ENCODE peak calls at places on chromosomes 7 and 10, in seven cellular contexts. I, B, E, O, V, H and L are unnamed samples.

GRCh38 chr10:20971901-20972300 is 74.8 kb upstream of the NEBL start:
- DNase-seq in I (no peak), B (no peak), E (no peak), O (no peak), V (no peak), H (no peak), L (peak; percentile 17)

GRCh38 chr10:55989188-55989587 is 371.9 kb downstream of the ZWINT start:
- DNase-seq in I (no peak), B (no peak), E (no peak), O (no peak), V (no peak), H (no peak), L (no peak)

GRCh38 chr7:87139514-87139913 is 12.7 kb upstream of the DMTF1 start:
- DNase-seq in I (no peak), B (no peak), E (no peak), O (no peak), V (no peak), H (no peak), L (no peak)

GRCh38 chr10:111811515-111811914 is 372.1 kb downstream of the GPAM start:
- DNase-seq in I (no peak), B (no peak), E (no peak), O (no peak), V (no peak), H (no peak), L (no peak)

GRCh38 chr10:103843854-103844567 is 11.4 kb downstream of the SH3PXD2A start:
- DNase-seq in I (peak; percentile 90), B (peak; percentile 39), E (no peak), O (no peak), V (no peak), H (peak; percentile 52), L (no peak)

GRCh38 chr7:41162612-41163011 is 540.3 kb downstream of the INHBA start:
- DNase-seq in I (no peak), B (peak; percentile 75), E (no peak), O (no peak), V (no peak), H (no peak), L (no peak)

GRCh38 chr7:158525648-158526484 is 61.8 kb downstream of the PTPRN2 start:
- DNase-seq in I (no peak), B (no peak), E (no peak), O (no peak), V (no peak), H (no peak), L (no peak)

GRCh38 chr10:35635576-35635975 is 6.5 kb downstream of the FZD8 start:
- DNase-seq in I (peak; percentile 78), B (peak; percentile 74), E (no peak), O (peak; percentile 81), V (peak; percentile 54), H (peak; percentile 59), L (peak; percentile 75)

GRCh38 chr10:34981834-34982233 is 108.3 kb downstream of the CUL2 start:
- DNase-seq in I (no peak), B (no peak), E (no peak), O (no peak), V (no peak), H (no peak), L (no peak)

GRCh38 chr7:156994417-156994816 is 16.0 kb downstream of the MNX1 start:
- DNase-seq in I (no peak), B (no peak), E (no peak), O (no peak), V (no peak), H (no peak), L (no peak)

GRCh38 chr10:61389887-61390286 is 63.3 kb downstream of the TMEM26 start:
- DNase-seq in I (no peak), B (no peak), E (no peak), O (no peak), V (peak; percentile 25), H (no peak), L (peak; percentile 6)

GRCh38 chr7:20305726-20306125 is 25.0 kb upstream of the ITGB8 start:
- DNase-seq in I (no peak), B (no peak), E (no peak), O (no peak), V (no peak), H (no peak), L (no peak)

GRCh38 chr10:78196964-78197363 is 163.3 kb downstream of the RPS24 start:
- DNase-seq in I (peak; percentile 83), B (peak; percentile 96), E (no peak), O (no peak), V (peak; percentile 39), H (no peak), L (peak; percentile 44)

GRCh38 chr7:126398851-126399529 is 853.8 kb downstream of the GRM8 start:
- DNase-seq in I (no peak), B (no peak), E (no peak), O (no peak), V (no peak), H (no peak), L (no peak)

GRCh38 chr10:132098539-132099421 is 33.0 kb downstream of the JAKMIP3 start:
- DNase-seq in I (peak; percentile 53), B (no peak), E (no peak), O (no peak), V (no peak), H (no peak), L (no peak)

GRCh38 chr10:59331661-59332060 is 30.7 kb downstream of the FAM13C start:
- DNase-seq in I (no peak), B (no peak), E (no peak), O (no peak), V (no peak), H (no peak), L (no peak)

GRCh38 chr7:26376208-26376917 is 84.7 kb downstream of the SNX10 start:
- DNase-seq in I (peak; percentile 60), B (no peak), E (peak; percentile 9), O (peak; percentile 90), V (peak; percentile 52), H (peak; percentile 80), L (peak; percentile 75)

GRCh38 chr7:14305233-14305866 is 315.9 kb upstream of the ETV1 start:
- DNase-seq in I (no peak), B (no peak), E (no peak), O (no peak), V (peak; percentile 41), H (no peak), L (peak; percentile 46)

GRCh38 chr10:78518224-78518623 is 484.6 kb downstream of the RPS24 start:
- DNase-seq in I (no peak), B (no peak), E (no peak), O (no peak), V (no peak), H (no peak), L (no peak)

GRCh38 chr10:110400173-110400947 is 95.6 kb upstream of the SMNDC1 start:
- DNase-seq in I (no peak), B (peak; percentile 63), E (no peak), O (no peak), V (no peak), H (no peak), L (no peak)

GRCh38 chr7:127702938-127703337 is 50.9 kb downstream of the SND1 start:
- DNase-seq in I (no peak), B (no peak), E (no peak), O (no peak), V (no peak), H (no peak), L (no peak)

GRCh38 chr7:50268990-50269389 is 35.5 kb upstream of the IKZF1 start:
- DNase-seq in I (no peak), B (no peak), E (no peak), O (no peak), V (no peak), H (no peak), L (no peak)

GRCh38 chr10:86349474-86349873 is 17.1 kb downstream of the GRID1 start:
- DNase-seq in I (peak; percentile 26), B (no peak), E (no peak), O (peak; percentile 79), V (no peak), H (no peak), L (peak; percentile 78)
- TF ChIP-seq CTCF in I (peak; percentile 27), B (peak; percentile 35), E (no peak), O (peak; percentile 78), V (no peak), H (no peak), L (peak; percentile 46)

GRCh38 chr7:12711124-12711523 is 23.7 kb downstream of the ARL4A start:
- DNase-seq in I (no peak), B (no peak), E (no peak), O (no peak), V (no peak), H (no peak), L (no peak)

GRCh38 chr7:12712236-12712635 is 24.8 kb downstream of the ARL4A start:
- DNase-seq in I (no peak), B (no peak), E (no peak), O (no peak), V (no peak), H (no peak), L (no peak)

GRCh38 chr7:12708314-12708713 is 20.9 kb downstream of the ARL4A start:
- DNase-seq in I (no peak), B (no peak), E (no peak), O (no peak), V (no peak), H (no peak), L (no peak)

GRCh38 chr7:12706900-12707536 is 19.6 kb downstream of the ARL4A start:
- DNase-seq in I (no peak), B (peak; percentile 84), E (no peak), O (no peak), V (no peak), H (no peak), L (peak; percentile 36)

GRCh38 chr7:12709731-12710502 is 22.5 kb downstream of the ARL4A start:
- DNase-seq in I (peak; percentile 66), B (peak; percentile 47), E (no peak), O (no peak), V (no peak), H (no peak), L (peak; percentile 77)
- H3K27ac ChIP-seq in I (peak overlapping the region; percentile 24), B (no peak overlapping the region), E (no peak overlapping the region), O (no peak overlapping the region), V (no peak overlapping the region), H (no peak overlapping the region), L (no peak overlapping the region)

DNA sequence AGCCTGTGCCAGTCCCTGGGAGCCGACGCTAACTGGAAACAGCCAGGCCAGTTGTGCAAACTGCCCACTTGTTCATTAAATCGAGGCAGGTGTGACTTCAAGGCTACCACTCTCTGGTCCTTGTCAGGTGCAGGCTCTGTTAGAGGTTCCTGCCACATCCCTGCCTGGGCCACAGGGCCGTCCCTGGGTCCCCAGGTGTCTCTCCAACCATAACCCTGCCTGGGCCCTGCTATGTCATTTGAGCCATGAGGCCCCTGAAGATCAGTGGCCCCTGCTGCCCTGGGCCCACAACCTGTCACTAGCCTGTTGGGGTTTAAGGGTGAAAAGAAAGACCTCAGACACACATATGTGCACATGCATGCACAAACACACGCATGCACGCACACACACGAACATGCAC is 326.9 kb downstream of the TNS3 start:
- DNase-seq in I (peak; percentile 49), B (no peak), E (no peak), O (no peak), V (no peak), H (no peak), L (no peak)
- H3K9me3 ChIP-seq in I (no peaks in the 10 kb centered on the region), B (no peaks in the 10 kb centered on the region), E (no peaks in the 10 kb centered on the region), O (no peaks in the 10 kb centered on the region), V (no peaks in the 10 kb centered on the region), H (no peaks in the 10 kb centered on the region), L (no peaks in the 10 kb centered on the region)

GRCh38 chr7:116028808-116029207 is 1.8 kb downstream of the TFEC start:
- DNase-seq in I (no peak), B (no peak), E (no peak), O (no peak), V (no peak), H (no peak), L (no peak)

GRCh38 chr7:116021237-116021636 is 9.3 kb downstream of the TFEC start:
- DNase-seq in I (no peak), B (no peak), E (no peak), O (no peak), V (no peak), H (no peak), L (no peak)

GRCh38 chr7:116030626-116031276 is at the start of gene TFEC:
- DNase-seq in I (no peak), B (peak; percentile 12), E (no peak), O (no peak), V (no peak), H (no peak), L (peak; percentile 48)

GRCh38 chr7:116025098-116025809 is 5.3 kb downstream of the TFEC start:
- DNase-seq in I (no peak), B (peak; percentile 41), E (no peak), O (no peak), V (no peak), H (no peak), L (no peak)
- TF ChIP-seq CTCF in I (no peak), B (no peak), E (no peak), O (no peak), V (no peak), H (no peak), L (no peak)